ENCODE peak calls at places on chromosomes 3 and 15, in five cellular contexts. K is fibroblast of lung, N is neural progenitor cell, P is mammary epithelial cell, I is hepatocyte. U is an unnamed sample. For H3K4me1, the result is how much of the 10 kb centered on the place peaks cover.

GRCh38 chr3:189458536-189458935 is 172.7 kb upstream of the TP63 start:
- DNase-seq in I (peak), K (peak), P (peak), N (no peak), U (no peak)

GRCh38 chr3:185318136-185318535 is 44.8 kb upstream of the MAP3K13 start:
- DNase-seq in N (no peak), K (no peak), I (no peak), P (peak), U (no peak)

GRCh38 chr15:69826818-69827174 is 270.9 kb downstream of the TLE3 start:
- DNase-seq in P (no peak), N (no peak), I (no peak), K (peak), U (no peak)

GRCh38 chr3:184368116-184368803 is 6.8 kb downstream of the POLR2H start:
- DNase-seq in K (no peak), P (no peak), I (no peak), N (no peak), U (no peak)

GRCh38 chr3:100368421-100368820 is 32.5 kb downstream of the TOMM70 start:
- DNase-seq in N (no peak), P (no peak), I (no peak), K (peak), U (no peak)

GRCh38 chr3:76871655-76872054 is 168.2 kb upstream of the ROBO2 start:
- DNase-seq in N (no peak), P (no peak), I (no peak), K (no peak), U (no peak)

GRCh38 chr3:14542656-14543055 is 2.5 kb upstream of the GRIP2 start:
- DNase-seq in I (no peak), N (no peak), K (no peak), P (no peak), U (no peak)

GRCh38 chr3:134008630-134009156 is 21.0 kb downstream of the SLCO2A1 start:
- DNase-seq in N (no peak), P (peak), K (peak), I (no peak), U (no peak)

GRCh38 chr15:83598031-83598430 is 55.9 kb upstream of the ADAMTSL3 start:
- DNase-seq in K (no peak), P (no peak), N (no peak), I (no peak), U (no peak)

GRCh38 chr3:56404884-56405283 is 63.4 kb downstream of the ERC2 start:
- DNase-seq in P (no peak), K (no peak), N (no peak), I (no peak), U (no peak)

GRCh38 chr3:153069598-153069997 is 92.4 kb upstream of the RAP2B start:
- DNase-seq in N (no peak), P (no peak), K (no peak), I (no peak), U (no peak)
- H2AFZ ChIP-seq in N (no peak), P (no peak), K (no peak), I (no peak), U (no peak)

DNA sequence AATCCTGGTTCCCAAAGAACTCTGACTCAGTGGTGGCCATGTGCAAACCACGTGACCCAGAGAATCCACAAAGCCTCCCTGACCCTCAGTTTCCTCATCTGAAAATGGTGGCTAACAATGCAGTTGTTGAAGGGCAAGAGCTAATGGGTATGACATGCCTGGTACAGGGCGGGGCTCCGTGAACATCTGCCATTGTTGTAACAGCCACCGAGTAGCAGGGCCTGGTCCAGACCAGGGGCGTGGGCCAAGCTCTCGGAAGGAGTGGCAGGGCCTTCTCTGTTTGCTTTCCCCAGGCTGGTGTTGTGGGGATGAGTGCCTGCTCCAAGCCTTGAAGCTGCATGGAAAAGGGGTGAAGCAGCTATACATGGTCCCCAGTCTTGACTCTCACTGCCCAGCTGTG is 13.4 kb downstream of the MAPKAPK3 start:
- DNase-seq in I (no peak), N (no peak), P (no peak), K (no peak), U (no peak)
- H3K4me1 ChIP-seq in I (under half), N (under half), P (half or more), K (under half), U (under half)

DNA sequence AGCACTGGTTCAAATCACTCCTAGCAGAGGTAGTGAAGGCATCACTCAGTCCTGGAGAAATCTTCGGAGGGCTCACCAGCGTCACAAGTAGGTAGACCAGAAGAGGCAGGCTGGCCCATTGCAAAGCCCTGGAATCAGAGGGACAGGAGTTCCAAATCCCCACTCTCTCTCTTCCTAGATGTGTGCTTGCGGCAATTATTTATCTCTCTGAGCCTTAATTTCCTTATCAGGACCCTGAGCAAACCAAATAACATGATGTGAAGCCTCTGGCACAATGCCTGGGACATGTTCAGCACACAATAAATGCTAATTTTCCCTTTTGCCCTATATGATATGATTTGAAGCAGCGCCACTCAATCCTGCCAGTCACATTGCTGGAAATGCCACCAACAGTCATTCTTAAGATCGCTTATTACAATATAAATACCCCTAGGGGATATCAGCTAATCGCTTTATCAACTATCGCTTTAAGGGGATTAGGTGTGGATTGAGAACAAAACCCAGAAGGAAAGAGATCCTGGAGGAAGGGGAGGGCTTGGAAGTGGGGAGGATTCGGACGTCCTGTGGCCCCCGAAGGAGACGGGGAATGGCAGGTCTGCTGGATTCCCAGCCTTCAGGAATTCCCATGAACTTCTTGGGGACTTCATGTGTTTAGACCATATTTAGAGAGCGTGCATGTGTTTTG is 59.5 kb upstream of the TSEN2 start:
- DNase-seq in P (no peak), I (no peak), K (no peak), N (no peak), U (no peak)
- H2AFZ ChIP-seq in P (no peak), I (no peak), K (no peak), N (no peak), U (no peak)

GRCh38 chr3:53217175-53217574 is 38.6 kb downstream of the TKT start:
- DNase-seq in K (no peak), P (no peak), N (no peak), I (no peak), U (no peak)
- H3K4me1 ChIP-seq in K (under half), P (under half), N (under half), I (under half), U (under half)

GRCh38 chr3:42014949-42015533 is 53.1 kb upstream of the ULK4 start:
- DNase-seq in K (peak), I (no peak), N (peak), P (no peak), U (peak)

GRCh38 chr3:42013652-42014442 is 51.9 kb upstream of the ULK4 start:
- DNase-seq in N (peak), K (no peak), P (no peak), I (peak), U (peak)

GRCh38 chr3:42012935-42013651 is 51.2 kb upstream of the ULK4 start:
- DNase-seq in N (peak), I (peak), P (peak), K (peak), U (peak)

GRCh38 chr3:42012378-42012934 is 50.6 kb upstream of the ULK4 start:
- DNase-seq in I (no peak), P (no peak), K (no peak), N (no peak), U (peak)

GRCh38 chr3:42014443-42014945 is 52.6 kb upstream of the ULK4 start:
- DNase-seq in N (peak), K (peak), P (no peak), I (no peak), U (peak)
- H2AFZ ChIP-seq in N (peak), K (no peak), P (peak), I (peak), U (peak)

GRCh38 chr3:71389191-71389590 is 194.3 kb downstream of the FOXP1 start:
- DNase-seq in K (no peak), I (no peak), P (no peak), N (no peak), U (peak)
- H3K4me1 ChIP-seq in K (under half), I (under half), P (under half), N (under half), U (half or more)

GRCh38 chr15:90820481-90820880 is 47.9 kb upstream of the FURIN start:
- DNase-seq in I (no peak), K (no peak), P (no peak), N (no peak), U (no peak)

GRCh38 chr15:90818251-90819210 is 49.9 kb upstream of the FURIN start:
- DNase-seq in I (no peak), K (no peak), P (no peak), N (peak), U (peak)

GRCh38 chr15:90819390-90819789 is 49.0 kb upstream of the FURIN start:
- DNase-seq in P (no peak), K (no peak), N (no peak), I (no peak), U (no peak)

GRCh38 chr15:90817117-90818057 is 51.0 kb upstream of the FURIN start:
- DNase-seq in K (no peak), I (no peak), P (no peak), N (no peak), U (no peak)

GRCh38 chr15:90819850-90820249 is 48.5 kb upstream of the FURIN start:
- DNase-seq in N (no peak), I (no peak), P (no peak), K (no peak), U (no peak)
- H2AFZ ChIP-seq in N (no peak), I (no peak), P (no peak), K (no peak), U (no peak)

DNA sequence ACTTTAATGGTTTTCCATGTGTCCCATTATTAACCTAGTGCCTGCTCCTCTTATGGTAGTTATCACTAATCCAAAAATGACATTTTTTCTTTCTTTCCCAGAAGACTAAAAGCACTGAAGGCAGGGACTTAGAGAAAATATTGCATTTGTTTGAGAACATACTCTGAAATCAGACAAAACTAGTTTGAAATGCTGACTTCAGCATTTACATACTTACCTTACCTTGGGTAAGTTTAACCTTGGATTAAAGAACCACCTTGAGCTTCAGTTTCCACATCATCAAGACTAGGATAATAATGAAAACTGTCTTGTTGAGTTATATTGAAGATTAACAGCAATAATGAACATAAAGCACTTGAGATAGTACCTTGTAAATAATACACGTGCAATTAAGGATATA is 413.0 kb downstream of the SOX2 start:
- DNase-seq in I (no peak), N (no peak), P (no peak), K (no peak), U (no peak)
- H3K4me1 ChIP-seq in I (under half), N (under half), P (under half), K (under half), U (under half)

DNA sequence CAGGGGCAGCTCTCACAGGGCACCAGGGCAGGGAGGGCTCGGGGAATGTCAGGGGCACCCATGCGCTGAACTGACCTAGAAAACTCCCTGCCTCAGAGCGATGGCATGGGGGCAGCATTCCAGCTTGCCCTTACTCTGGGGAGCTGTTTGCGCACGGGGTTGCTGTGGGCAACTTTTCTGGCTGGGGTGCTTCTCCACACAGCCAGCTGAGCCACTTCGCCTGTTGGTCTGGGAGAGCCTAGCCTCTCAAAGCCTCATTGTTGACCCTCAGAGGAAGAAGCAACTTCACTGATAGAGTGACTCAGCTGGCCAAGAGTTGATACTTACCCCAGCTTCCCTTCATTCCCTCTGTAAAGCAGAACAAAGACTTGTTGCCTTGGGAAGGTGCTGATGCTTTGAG is 42.6 kb upstream of the MRPS22 start:
- DNase-seq in K (no peak), I (no peak), N (no peak), P (no peak), U (no peak)
- H2AFZ ChIP-seq in K (no peak), I (no peak), N (no peak), P (no peak), U (no peak)

GRCh38 chr3:112687214-112687613 is 46.3 kb upstream of the CCDC80 start:
- DNase-seq in N (peak), I (no peak), K (no peak), P (no peak), U (no peak)
- H3K4me1 ChIP-seq in N (under half), I (under half), K (under half), P (under half), U (under half)